ENCODE peak calls at places on chromosomes 5 and 9, in nine cellular contexts. P is caudate nucleus, J is spleen, I is mesothelial cell of epicardium, W is T follicular helper cell, B is iPS-NIHi11, L is H7, S is T-helper 1 cell, K is skeletal muscle cell. T is an unnamed sample.

GRCh38 chr5:149485655-149486615 is 65.3 kb downstream of the CSNK1A1 start:
- DNase-seq in P (no peak), J (no peak), I (no peak), W (no peak), B (no peak), L (no peak), S (no peak), K (peak; percentile 99), T (peak; percentile 100)

GRCh38 chr9:34378376-34379060 is 1.8 kb upstream of the MYORG start:
- DNase-seq in P (no peak), J (peak; percentile 35), I (no peak), W (no peak), B (no peak), L (no peak), S (no peak), K (no peak), T (no peak)

GRCh38 chr9:107807183-107807582 is 317.6 kb upstream of the KLF4 start:
- DNase-seq in P (no peak), J (no peak), I (no peak), W (no peak), B (no peak), L (no peak), S (no peak), K (peak; percentile 44), T (peak; percentile 60)

GRCh38 chr5:180868960-180869359 is 7.9 kb upstream of the ZFP62 start:
- DNase-seq in P (peak; percentile 58), J (peak; percentile 88), I (peak; percentile 59), W (peak; percentile 43), B (peak; percentile 80), L (peak; percentile 74), S (peak; percentile 58), K (no peak), T (peak; percentile 76)

GRCh38 chr9:14277202-14277601 is 36.7 kb downstream of the NFIB start:
- DNase-seq in P (no peak), J (no peak), I (no peak), W (no peak), B (no peak), L (no peak), S (no peak), K (peak; percentile 64), T (peak; percentile 59)

GRCh38 chr5:164002653-164003052 is 497.2 kb downstream of the MAT2B start:
- DNase-seq in P (no peak), J (no peak), I (no peak), W (no peak), B (no peak), L (no peak), S (no peak), K (no peak), T (peak; percentile 20)

GRCh38 chr9:136753371-136754058 is 4.5 kb downstream of the LCN8 start:
- DNase-seq in P (no peak), J (peak; percentile 52), I (no peak), W (no peak), B (no peak), L (peak; percentile 57), S (no peak), K (no peak), T (no peak)

GRCh38 chr5:41420509-41421067 is 89.8 kb downstream of the PLCXD3 start:
- DNase-seq in P (no peak), J (no peak), I (no peak), W (no peak), B (no peak), L (no peak), S (no peak), K (no peak), T (no peak)

GRCh38 chr5:92944903-92945629 is 636.0 kb downstream of the NR2F1-AS1 start:
- DNase-seq in P (no peak), J (no peak), I (no peak), W (no peak), B (no peak), L (no peak), S (no peak), K (peak; percentile 53), T (no peak)

GRCh38 chr9:38390442-38390841 is 2.1 kb upstream of the ALDH1B1 start:
- DNase-seq in P (no peak), J (no peak), I (no peak), W (no peak), B (no peak), L (no peak), S (no peak), K (no peak), T (no peak)

GRCh38 chr5:1801061-1801953 is at the start of gene NDUFS6:
- DNase-seq in P (peak; percentile 72), J (peak; percentile 96), I (no peak), W (peak; percentile 67), B (peak; percentile 82), L (peak; percentile 93), S (peak; percentile 65), K (no peak), T (peak; percentile 65)

GRCh38 chr5:64147849-64148441 is 17.7 kb upstream of the RNF180 start:
- DNase-seq in P (no peak), J (peak; percentile 69), I (no peak), W (no peak), B (peak; percentile 70), L (peak; percentile 69), S (no peak), K (peak; percentile 5), T (peak; percentile 52)

GRCh38 chr5:50853151-50853550 is 186.7 kb downstream of the PARP8 start:
- DNase-seq in P (no peak), J (peak; percentile 77), I (no peak), W (no peak), B (no peak), L (no peak), S (no peak), K (no peak), T (no peak)

GRCh38 chr5:5380298-5380697 is 42.2 kb upstream of the ICE1 start:
- DNase-seq in P (no peak), J (no peak), I (no peak), W (no peak), B (no peak), L (no peak), S (no peak), K (no peak), T (no peak)

GRCh38 chr9:93134018-93134739 is at the start of gene NINJ1:
- DNase-seq in P (peak; percentile 58), J (peak; percentile 95), I (peak; percentile 52), W (peak; percentile 79), B (peak; percentile 99), L (peak; percentile 99), S (peak; percentile 79), K (no peak), T (peak; percentile 95)

GRCh38 chr5:78747703-78748359 is 99.3 kb upstream of the LHFPL2 start:
- DNase-seq in P (no peak), J (no peak), I (no peak), W (no peak), B (peak; percentile 19), L (no peak), S (no peak), K (peak; percentile 65), T (peak; percentile 58)

T was measured in mesenchymal stem cell.